ENCODE peak calls at places on chromosomes 6 and 20, in four cellular contexts. N is IMR-90, E is mesendoderm, H is neuronal stem cell. X is an unnamed sample.

GRCh38 chr6:149846321-149846720 is 17.8 kb downstream of the LRP11 start:
- DNase-seq in N (peak; percentile 95), E (peak; percentile 21), H (no peak), X (no peak)

GRCh38 chr6:51526922-51527321 is 560.5 kb downstream of the PKHD1 start:
- DNase-seq in N (no peak), E (no peak), H (no peak), X (no peak)

GRCh38 chr20:46311039-46311650 is 2.8 kb upstream of the CDH22 start:
- DNase-seq in N (no peak), E (no peak), H (no peak), X (no peak)

GRCh38 chr6:3542032-3542640 is 85.3 kb upstream of the SLC22A23 start:
- DNase-seq in N (no peak), E (no peak), H (no peak), X (no peak)

GRCh38 chr20:37955511-37955910 is 52.6 kb downstream of the VSTM2L start:
- DNase-seq in N (no peak), E (no peak), H (no peak), X (peak; percentile 9)

GRCh38 chr20:59192533-59192896 is 28.9 kb downstream of the ZNF831 start:
- DNase-seq in N (no peak), E (no peak), H (no peak), X (no peak)

GRCh38 chr20:47992021-47992467 is 206.8 kb upstream of the SULF2 start:
- DNase-seq in N (no peak), E (peak; percentile 68), H (no peak), X (peak; percentile 50)

GRCh38 chr6:53974941-53975340 is 136.3 kb upstream of the MLIP start:
- DNase-seq in N (no peak), E (no peak), H (no peak), X (no peak)

GRCh38 chr6:121351911-121352310 is 17.6 kb upstream of the TBC1D32 start:
- DNase-seq in N (no peak), E (no peak), H (no peak), X (no peak)

GRCh38 chr6:11854418-11855165 is 76.0 kb upstream of the ADTRP start:
- DNase-seq in N (peak; percentile 89), E (no peak), H (no peak), X (no peak)

GRCh38 chr20:710762-711120 is 35.1 kb upstream of the SCRT2 start:
- DNase-seq in N (no peak), E (no peak), H (no peak), X (no peak)

GRCh38 chr6:152316024-152316423 is 321.1 kb downstream of the SYNE1 start:
- DNase-seq in N (peak; percentile 93), E (no peak), H (no peak), X (no peak)

GRCh38 chr20:1764136-1765033 is 106.8 kb upstream of the SIRPG start:
- DNase-seq in N (peak; percentile 86), E (peak; percentile 84), H (peak; percentile 60), X (peak; percentile 74)

GRCh38 chr6:56956481-56956880 is 1.6 kb downstream of the BEND6 start:
- DNase-seq in N (no peak), E (peak; percentile 28), H (no peak), X (no peak)

GRCh38 chr6:63615590-63615989 is 20.0 kb upstream of the PHF3 start:
- DNase-seq in N (peak; percentile 27), E (no peak), H (no peak), X (no peak)

GRCh38 chr20:34940126-34940525 is 15.5 kb downstream of the GSS start:
- DNase-seq in N (peak; percentile 5), E (no peak), H (no peak), X (no peak)

GRCh38 chr6:73394577-73395354 is at the start of gene DDX43:
- DNase-seq in N (no peak), E (peak; percentile 18), H (no peak), X (peak; percentile 65)

GRCh38 chr6:167056370-167056769 is 57.2 kb downstream of the CEP43 start:
- DNase-seq in N (no peak), E (no peak), H (no peak), X (no peak)

GRCh38 chr20:3771552-3772058 is 4.1 kb upstream of the ADISSP start:
- DNase-seq in N (no peak), E (no peak), H (no peak), X (no peak)

GRCh38 chr20:23126281-23127061 is 40.3 kb upstream of the CD93 start:
- DNase-seq in N (no peak), E (no peak), H (no peak), X (no peak)

GRCh38 chr6:219641-220198 is 72.6 kb upstream of the DUSP22 start:
- DNase-seq in N (peak; percentile 66), E (peak; percentile 59), H (no peak), X (peak; percentile 65)

GRCh38 chr6:14661188-14661587 is 543.6 kb downstream of the CD83 start:
- DNase-seq in N (peak; percentile 89), E (no peak), H (no peak), X (no peak)

GRCh38 chr6:168908166-168908565 is 345.5 kb downstream of the THBS2 start:
- DNase-seq in N (peak; percentile 72), E (no peak), H (no peak), X (no peak)

GRCh38 chr6:47109281-47109680 is 67.1 kb upstream of the ADGRF1 start:
- DNase-seq in N (no peak), E (peak; percentile 61), H (no peak), X (no peak)

GRCh38 chr6:53604623-53605190 is 59.8 kb upstream of the GCLC start:
- DNase-seq in N (no peak), E (no peak), H (no peak), X (no peak)

GRCh38 chr6:12203001-12203400 is 87.2 kb upstream of the EDN1 start:
- DNase-seq in N (peak; percentile 44), E (peak; percentile 98), H (no peak), X (peak; percentile 37)

GRCh38 chr6:56890683-56891429 is 64.1 kb upstream of the BEND6 start:
- DNase-seq in N (peak; percentile 97), E (peak; percentile 48), H (no peak), X (no peak)

GRCh38 chr20:62641749-62642665 is at the start of gene SLCO4A1:
- DNase-seq in N (peak; percentile 44), E (peak; percentile 46), H (peak; percentile 60), X (peak; percentile 66)

GRCh38 chr6:155177369-155177961 is 86.3 kb upstream of the CLDN20 start:
- DNase-seq in N (peak; percentile 76), E (peak; percentile 65), H (peak; percentile 36), X (no peak)

GRCh38 chr20:7656662-7657061 is 283.6 kb downstream of the HAO1 start:
- DNase-seq in N (no peak), E (no peak), H (no peak), X (no peak)

GRCh38 chr20:62368629-62369507 is 1.8 kb upstream of the LAMA5 start:
- DNase-seq in N (peak; percentile 50), E (peak; percentile 84), H (peak; percentile 73), X (peak; percentile 86)

GRCh38 chr20:2805682-2806350 is 5.4 kb upstream of the CPXM1 start:
- DNase-seq in N (peak; percentile 29), E (no peak), H (no peak), X (peak; percentile 36)

GRCh38 chr6:38588631-38589366 is 50.9 kb downstream of the BTBD9 start:
- DNase-seq in N (peak; percentile 76), E (no peak), H (no peak), X (no peak)

GRCh38 chr6:12241493-12242214 is 48.5 kb upstream of the EDN1 start:
- DNase-seq in N (no peak), E (no peak), H (no peak), X (no peak)

GRCh38 chr6:161100072-161100471 is 108.5 kb downstream of the MAP3K4 start:
- DNase-seq in N (no peak), E (no peak), H (no peak), X (no peak)

GRCh38 chr20:14992961-14993360 is 655.5 kb upstream of the FLRT3 start:
- DNase-seq in N (no peak), E (no peak), H (no peak), X (no peak)

GRCh38 chr6:12186543-12186942 is 103.6 kb upstream of the EDN1 start:
- DNase-seq in N (no peak), E (no peak), H (no peak), X (no peak)

GRCh38 chr6:24054388-24054787 is 71.6 kb upstream of the NRSN1 start:
- DNase-seq in N (no peak), E (peak; percentile 61), H (no peak), X (no peak)

GRCh38 chr6:142845624-142846458 is 99.1 kb downstream of the HIVEP2 start:
- DNase-seq in N (peak; percentile 70), E (peak; percentile 94), H (peak; percentile 63), X (peak; percentile 71)

GRCh38 chr6:116827561-116828240 is 1.2 kb downstream of the GPRC6A start:
- DNase-seq in N (no peak), E (no peak), H (no peak), X (no peak)
- H3K4me2 ChIP-seq in N (no peak overlapping the region), E (no peak overlapping the region), H (no peak overlapping the region), X (peak overlapping the region; percentile 16)

GRCh38 chr6:106081715-106082114 is 4.4 kb upstream of the PRDM1 start:
- DNase-seq in N (no peak), E (no peak), H (no peak), X (no peak)

GRCh38 chr6:106084973-106085686 is 1.0 kb upstream of the PRDM1 start:
- DNase-seq in N (peak; percentile 68), E (peak; percentile 71), H (no peak), X (no peak)

GRCh38 chr6:106082735-106083398 is 3.3 kb upstream of the PRDM1 start:
- DNase-seq in N (peak; percentile 94), E (no peak), H (no peak), X (no peak)

GRCh38 chr6:106084106-106084963 is 1.8 kb upstream of the PRDM1 start:
- DNase-seq in N (peak; percentile 92), E (peak; percentile 93), H (no peak), X (peak; percentile 75)

DNA sequence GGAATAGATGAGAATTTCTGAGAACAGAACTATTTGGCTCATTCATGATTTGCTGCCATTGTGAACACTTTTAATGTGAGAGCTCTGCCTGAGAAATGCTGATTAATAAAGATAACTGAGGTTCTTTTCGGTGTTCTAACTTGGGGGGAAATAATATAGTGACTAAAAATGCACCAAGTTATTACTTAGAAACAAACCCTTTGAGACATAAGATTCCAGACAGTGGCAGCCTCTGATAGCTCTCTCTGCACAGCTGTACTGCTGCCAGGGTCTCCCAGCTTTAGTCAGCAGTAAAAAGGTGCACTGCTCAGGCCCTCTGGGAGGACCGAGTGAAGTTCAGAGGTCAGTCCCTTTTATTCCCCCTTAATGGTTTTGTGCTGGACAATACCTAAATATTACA is 2.5 kb upstream of the PRDM1 start:
- DNase-seq in N (no peak), E (no peak), H (no peak), X (no peak)
- H3K18ac ChIP-seq in N (peak overlapping the region; percentile 63), E (peak overlapping the region; percentile 91), H (no peak overlapping the region), X (no peak overlapping the region)

GRCh38 chr20:45300961-45301360 is 5.7 kb upstream of the RBPJL start:
- DNase-seq in N (peak; percentile 19), E (peak; percentile 95), H (no peak), X (peak; percentile 90)
- H2BK15ac ChIP-seq in N (no peak overlapping the region), E (no peak overlapping the region), H (no peak overlapping the region), X (no peak overlapping the region)

GRCh38 chr20:33131949-33132822 is 35.8 kb upstream of the BPIFA2 start:
- DNase-seq in N (no peak), E (peak; percentile 50), H (no peak), X (peak; percentile 50)
- H3K4me2 ChIP-seq in N (no peak overlapping the region), E (no peak overlapping the region), H (no peak overlapping the region), X (no peak overlapping the region)